ENCODE peak calls at places on chromosome 9, in six cellular contexts. P is nephron progenitor cell, F is neural crest cell, V is AML-193, L is astrocyte of the hippocampus, H is heart left ventricle. R is an unnamed sample.

GRCh38 chr9:19466268-19466639 is 57.4 kb downstream of the ACER2 start:
- DNase-seq in F (no peak), L (no peak), H (no peak), V (no peak), P (no peak), R (no peak)

GRCh38 chr9:90009447-90009846 is 404.6 kb downstream of the GADD45G start:
- DNase-seq in F (no peak), H (no peak), L (no peak), V (peak; percentile 64), P (no peak), R (no peak)

GRCh38 chr9:88852794-88853193 is 138.5 kb upstream of the S1PR3 start:
- DNase-seq in L (peak; percentile 76), V (no peak), P (no peak), H (no peak), F (peak; percentile 11), R (no peak)

GRCh38 chr9:89464991-89465390 is 32.9 kb downstream of the SEMA4D start:
- DNase-seq in L (no peak), V (peak; percentile 18), P (no peak), H (no peak), F (no peak), R (no peak)

GRCh38 chr9:134293576-134294227 is 32.6 kb upstream of the RXRA start:
- DNase-seq in L (peak; percentile 29), V (no peak), F (no peak), H (no peak), P (no peak), R (no peak)

GRCh38 chr9:104927912-104928740 is at the start of gene ABCA1:
- DNase-seq in P (peak; percentile 81), V (peak; percentile 78), F (peak; percentile 74), L (peak; percentile 93), H (peak; percentile 92), R (peak; percentile 55)

GRCh38 chr9:134182554-134183219 is 18.3 kb upstream of the RNU6ATAC start:
- DNase-seq in F (no peak), V (no peak), P (no peak), L (no peak), H (no peak), R (no peak)

GRCh38 chr9:130950039-130950311 is 10.9 kb upstream of the FIBCD1 start:
- DNase-seq in V (no peak), P (no peak), H (no peak), F (no peak), L (no peak), R (no peak)

GRCh38 chr9:137960496-137960895 is 82.9 kb downstream of the CACNA1B start:
- DNase-seq in P (no peak), F (no peak), V (no peak), L (no peak), H (no peak), R (no peak)

GRCh38 chr9:69307446-69308216 is 17.4 kb upstream of the ENTREP1 start:
- DNase-seq in L (peak; percentile 95), F (no peak), V (no peak), H (no peak), P (no peak), R (no peak)

GRCh38 chr9:80320916-80321315 is 749.2 kb downstream of the TLE4 start:
- DNase-seq in F (no peak), L (peak; percentile 47), V (no peak), P (no peak), H (no peak), R (no peak)

GRCh38 chr9:98785333-98785933 is 10.9 kb downstream of the ANKS6 start:
- DNase-seq in L (no peak), H (no peak), P (no peak), F (no peak), V (no peak), R (no peak)

GRCh38 chr9:109793196-109793595 is 13.2 kb downstream of the PALM2AKAP2 start:
- DNase-seq in L (peak; percentile 61), V (no peak), H (no peak), P (no peak), F (no peak), R (no peak)

GRCh38 chr9:86948153-86948929 is 1.0 kb upstream of the GAS1 start:
- DNase-seq in P (peak; percentile 85), V (peak; percentile 36), H (peak; percentile 77), F (peak; percentile 69), L (peak; percentile 91), R (no peak)

GRCh38 chr9:85425153-85425611 is 316.6 kb downstream of the AGTPBP1 start:
- DNase-seq in P (peak; percentile 86), H (peak; percentile 39), L (peak; percentile 73), V (peak; percentile 26), F (peak; percentile 83), R (peak; percentile 26)

GRCh38 chr9:12554636-12555035 is 138.5 kb upstream of the TYRP1 start:
- DNase-seq in H (no peak), L (peak; percentile 29), V (peak; percentile 14), F (no peak), P (peak; percentile 5), R (no peak)

GRCh38 chr9:96171749-96172148 is 130.2 kb downstream of the HSD17B3 start:
- DNase-seq in F (no peak), P (no peak), L (no peak), H (no peak), V (no peak), R (no peak)

GRCh38 chr9:71929791-71930440 is 18.5 kb downstream of the C9orf85 start:
- DNase-seq in L (peak; percentile 45), F (no peak), H (no peak), P (no peak), V (no peak), R (no peak)

GRCh38 chr9:125521462-125522327 is 185.3 kb downstream of the MAPKAP1 start:
- DNase-seq in P (no peak), L (peak; percentile 89), F (no peak), H (no peak), V (peak; percentile 21), R (no peak)

GRCh38 chr9:104968025-104968982 is 40.3 kb upstream of the ABCA1 start:
- DNase-seq in H (peak; percentile 86), L (peak; percentile 93), F (peak; percentile 82), P (peak; percentile 90), V (peak; percentile 84), R (peak; percentile 96)

GRCh38 chr9:85743290-85744128 is 1.8 kb upstream of the AGTPBP1 start:
- DNase-seq in V (peak; percentile 72), F (no peak), H (no peak), L (peak; percentile 87), P (peak; percentile 8), R (peak; percentile 30)

GRCh38 chr9:129481824-129482511 is 138.9 kb downstream of the C9orf50 start:
- DNase-seq in H (peak; percentile 76), L (peak; percentile 70), F (no peak), V (no peak), P (no peak), R (no peak)

GRCh38 chr9:10701906-10702305 is 89.1 kb upstream of the PTPRD start:
- DNase-seq in L (no peak), V (no peak), P (no peak), F (no peak), H (no peak), R (no peak)

GRCh38 chr9:22097712-22098111 is 88.6 kb upstream of the CDKN2B start:
- DNase-seq in V (no peak), L (peak; percentile 74), H (no peak), F (no peak), P (no peak), R (no peak)

GRCh38 chr9:15522130-15522755 is 11.5 kb upstream of the PSIP1 start:
- DNase-seq in F (no peak), H (no peak), V (no peak), L (no peak), P (no peak), R (no peak)

GRCh38 chr9:93686880-93687236 is 110.5 kb downstream of the PHF2 start:
- DNase-seq in F (no peak), P (no peak), H (no peak), L (no peak), V (no peak), R (no peak)

GRCh38 chr9:84139296-84140100 is 158.9 kb downstream of the RMI1 start:
- DNase-seq in H (peak; percentile 32), F (no peak), L (peak; percentile 92), P (no peak), V (no peak), R (peak; percentile 10)

GRCh38 chr9:38685535-38685934 is 34.4 kb downstream of the FAM240B start:
- DNase-seq in V (no peak), P (no peak), H (no peak), L (peak; percentile 64), F (no peak), R (no peak)

GRCh38 chr9:86732514-86732913 is 214.8 kb downstream of the GAS1 start:
- DNase-seq in P (no peak), L (peak; percentile 83), F (no peak), H (no peak), V (no peak), R (no peak)

GRCh38 chr9:121720992-121721350 is 69.5 kb downstream of the DAB2IP start:
- DNase-seq in H (no peak), L (no peak), F (no peak), P (no peak), V (no peak), R (no peak)

GRCh38 chr9:78677326-78677725 is 380.4 kb downstream of the PSAT1 start:
- DNase-seq in H (no peak), L (peak; percentile 39), V (no peak), P (no peak), F (no peak), R (no peak)

GRCh38 chr9:113963017-113963620 is 87.0 kb downstream of the ZNF618 start:
- DNase-seq in L (no peak), P (peak; percentile 49), H (peak; percentile 26), V (peak; percentile 33), F (peak; percentile 28), R (no peak)

GRCh38 chr9:134625361-134626140 is 16.1 kb upstream of the COL5A1 start:
- DNase-seq in F (no peak), L (no peak), H (no peak), P (no peak), V (no peak), R (no peak)

GRCh38 chr9:112094948-112095779 is 79.9 kb downstream of the SUSD1 start:
- DNase-seq in H (no peak), V (no peak), P (no peak), L (no peak), F (no peak), R (no peak)

GRCh38 chr9:133050781-133051180 is 11.0 kb upstream of the CEL start:
- DNase-seq in F (no peak), H (no peak), L (no peak), P (no peak), V (no peak), R (no peak)

GRCh38 chr9:36298566-36298965 is 40.3 kb upstream of the GNE start:
- DNase-seq in V (no peak), H (no peak), F (no peak), L (peak; percentile 79), P (no peak), R (no peak)

GRCh38 chr9:99835142-99835541 is 13.5 kb downstream of the NR4A3 start:
- DNase-seq in L (no peak), V (no peak), F (no peak), H (no peak), P (no peak), R (no peak)

GRCh38 chr9:131310833-131311554 is 21.5 kb downstream of the PLPP7 start:
- DNase-seq in H (no peak), F (no peak), P (no peak), V (no peak), L (no peak), R (no peak)

GRCh38 chr9:77708416-77708815 is 60.3 kb upstream of the GNA14 start:
- DNase-seq in L (peak; percentile 27), V (no peak), H (no peak), F (no peak), P (no peak), R (no peak)

GRCh38 chr9:112366591-112366990 is 13.3 kb upstream of the HSDL2 start:
- DNase-seq in P (no peak), V (no peak), L (no peak), H (no peak), F (no peak), R (no peak)

R was measured in NCI-H2227 treated with DMSO at 0.1 percent for 48 hours.